ENCODE peak calls at places on chromosomes 16 and 17, in five cellular contexts. F is GM12878, X is IMR-90, U is K562, R is A549. B is an unnamed sample.

GRCh38 chr17:65005858-65006257 is 50.7 kb downstream of the GNA13 start:
- DNase-seq in F (no peak), X (no peak), U (no peak), R (no peak), B (no peak)

GRCh38 chr16:71242601-71243000 is 12.1 kb upstream of the HYDIN start:
- DNase-seq in F (no peak), X (no peak), U (no peak), R (no peak), B (no peak)

GRCh38 chr17:72603346-72604242 is 482.8 kb downstream of the SOX9 start:
- DNase-seq in F (no peak), X (peak; percentile 87), U (no peak), R (no peak), B (no peak)

GRCh38 chr17:41907185-41907556 is 11.6 kb downstream of the ACLY start:
- DNase-seq in F (no peak), X (peak; percentile 82), U (no peak), R (peak; percentile 67), B (no peak)

GRCh38 chr16:2710711-2711231 is 9.3 kb downstream of the PRSS27 start:
- DNase-seq in F (no peak), X (no peak), U (no peak), R (no peak), B (no peak)

GRCh38 chr17:50355701-50356341 is 9.9 kb downstream of the XYLT2 start:
- DNase-seq in F (no peak), X (no peak), U (no peak), R (no peak), B (no peak)

GRCh38 chr17:9564104-9564503 is 11.5 kb downstream of the STX8 start:
- DNase-seq in F (no peak), X (no peak), U (no peak), R (no peak), B (no peak)

GRCh38 chr17:43219001-43219400 is 7.3 kb downstream of the TMEM106A start:
- DNase-seq in F (no peak), X (no peak), U (no peak), R (no peak), B (no peak)

GRCh38 chr16:4803479-4804243 is 1.2 kb upstream of the ROGDI start:
- DNase-seq in F (no peak), X (no peak), U (no peak), R (no peak), B (no peak)

GRCh38 chr16:4801962-4802658 is at the start of gene ROGDI:
- DNase-seq in F (no peak), X (peak; percentile 12), U (peak; percentile 77), R (peak; percentile 51), B (peak; percentile 88)

GRCh38 chr16:4801051-4801961 is 1.1 kb downstream of the ROGDI start:
- DNase-seq in F (no peak), X (no peak), U (no peak), R (no peak), B (no peak)

GRCh38 chr16:4800290-4801041 is 2.0 kb downstream of the ROGDI start:
- DNase-seq in F (no peak), X (no peak), U (peak; percentile 44), R (no peak), B (no peak)

DNA sequence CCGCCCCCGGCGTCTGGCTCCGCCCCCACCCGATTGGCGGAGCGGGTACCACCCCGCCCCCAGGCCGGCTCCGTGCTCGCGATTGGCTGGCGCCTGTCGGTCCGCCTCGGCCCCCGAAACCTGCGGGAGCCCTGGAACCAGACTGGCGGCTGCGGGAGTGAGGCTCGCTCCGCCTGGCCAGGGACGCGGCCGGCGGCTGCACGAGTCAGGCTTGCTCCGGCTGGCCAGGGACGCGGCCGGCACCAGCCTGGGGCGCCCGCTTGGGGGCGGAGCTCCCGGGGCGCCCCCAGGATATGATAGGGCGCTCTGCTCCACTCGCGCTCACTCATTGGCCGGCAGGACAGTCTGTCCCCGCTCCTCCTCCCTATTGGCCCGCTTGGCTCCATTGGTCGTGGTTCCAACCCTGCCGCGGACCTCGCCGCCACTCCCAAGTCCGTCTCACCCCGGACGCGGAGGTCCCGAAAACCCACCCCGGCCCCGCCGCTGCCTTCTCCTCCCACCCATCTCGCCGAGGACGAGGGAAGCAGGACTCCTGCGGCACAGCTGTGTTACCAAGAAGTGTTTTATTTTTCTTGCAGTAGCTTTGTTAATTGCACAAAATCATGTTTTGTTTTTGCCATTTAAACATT is 340 bp upstream of the ROGDI start:
- DNase-seq in F (peak; percentile 47), X (peak; percentile 88), U (peak; percentile 96), R (peak; percentile 98), B (peak; percentile 97)
- H3K27ac ChIP-seq in F (peak overlapping the region; percentile 20), X (peak overlapping the region; percentile 59), U (peak overlapping the region; percentile 78), R (peak overlapping the region; percentile 72), B (peak overlapping the region; percentile 70)

GRCh38 chr17:36823850-36824677 is 113.2 kb upstream of the LHX1 start:
- DNase-seq in F (no peak), X (no peak), U (no peak), R (no peak), B (no peak)

GRCh38 chr17:36825113-36825955 is 111.9 kb upstream of the LHX1 start:
- DNase-seq in F (no peak), X (no peak), U (no peak), R (no peak), B (no peak)

GRCh38 chr17:36825956-36826350 is 111.3 kb upstream of the LHX1 start:
- DNase-seq in F (no peak), X (no peak), U (no peak), R (no peak), B (no peak)

GRCh38 chr17:36827056-36827455 is 110.2 kb upstream of the LHX1 start:
- DNase-seq in F (no peak), X (no peak), U (no peak), R (no peak), B (no peak)

GRCh38 chr17:36824678-36825091 is 112.6 kb upstream of the LHX1 start:
- DNase-seq in F (no peak), X (no peak), U (no peak), R (no peak), B (no peak)
- TF ChIP-seq RFX5 in F (no peak), X (no peak), U (no peak), R (no peak), B (no peak)

GRCh38 chr16:88014954-88015805 is 63.9 kb downstream of the BANP start:
- DNase-seq in F (no peak), X (no peak), U (no peak), R (no peak), B (no peak)
- H3K27ac ChIP-seq in F (no peak overlapping the region), X (peak overlapping the region; percentile 55), U (no peak overlapping the region), R (peak overlapping the region; percentile 25), B (no peak overlapping the region)

GRCh38 chr17:6377906-6378305 is 57.0 kb downstream of the AIPL1 start:
- DNase-seq in F (no peak), X (no peak), U (no peak), R (no peak), B (no peak)

GRCh38 chr17:6376901-6377300 is 58.0 kb downstream of the AIPL1 start:
- DNase-seq in F (no peak), X (no peak), U (no peak), R (no peak), B (no peak)

GRCh38 chr17:6374271-6374691 is 60.6 kb downstream of the AIPL1 start:
- DNase-seq in F (no peak), X (peak; percentile 13), U (no peak), R (no peak), B (no peak)

GRCh38 chr17:6374761-6375312 is 60.1 kb downstream of the AIPL1 start:
- DNase-seq in F (no peak), X (peak; percentile 61), U (no peak), R (peak; percentile 86), B (no peak)
- TF ChIP-seq RFX5 in F (no peak), X (no peak), U (no peak), R (no peak), B (no peak)

GRCh38 chr17:57379237-57380054 is 123.1 kb downstream of the MSI2 start:
- DNase-seq in F (no peak), X (peak; percentile 12), U (peak; percentile 89), R (no peak), B (no peak)

GRCh38 chr17:57380055-57380356 is 123.7 kb downstream of the MSI2 start:
- DNase-seq in F (no peak), X (no peak), U (peak; percentile 40), R (no peak), B (no peak)

GRCh38 chr17:57375770-57376181 is 119.5 kb downstream of the MSI2 start:
- DNase-seq in F (no peak), X (no peak), U (no peak), R (no peak), B (no peak)

GRCh38 chr17:57375040-57375769 is 118.9 kb downstream of the MSI2 start:
- DNase-seq in F (no peak), X (no peak), U (no peak), R (no peak), B (no peak)

DNA sequence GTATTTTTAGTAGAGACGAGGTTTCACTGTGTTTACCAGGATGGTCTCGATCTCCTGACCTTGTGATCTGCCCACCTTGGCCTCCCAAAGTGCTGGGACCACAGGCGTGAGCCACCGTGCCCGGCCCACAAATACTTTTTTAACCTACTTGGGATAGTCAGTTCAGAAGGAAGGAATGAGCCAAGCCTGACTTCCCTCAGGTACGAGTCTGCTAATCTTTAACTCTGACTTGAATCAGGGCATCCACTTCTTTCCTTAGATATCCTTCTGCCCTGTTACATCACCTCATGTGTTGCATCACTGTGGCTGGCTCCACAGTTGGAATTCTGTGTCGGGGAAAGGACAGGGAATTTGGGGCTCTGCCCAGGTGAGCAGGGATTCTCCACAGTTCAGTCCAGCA is 120.8 kb downstream of the MSI2 start:
- DNase-seq in F (no peak), X (no peak), U (no peak), R (peak; percentile 59), B (no peak)
- H3K27ac ChIP-seq in F (no peak overlapping the region), X (no peak overlapping the region), U (no peak overlapping the region), R (peak overlapping the region; percentile 70), B (no peak overlapping the region)

DNA sequence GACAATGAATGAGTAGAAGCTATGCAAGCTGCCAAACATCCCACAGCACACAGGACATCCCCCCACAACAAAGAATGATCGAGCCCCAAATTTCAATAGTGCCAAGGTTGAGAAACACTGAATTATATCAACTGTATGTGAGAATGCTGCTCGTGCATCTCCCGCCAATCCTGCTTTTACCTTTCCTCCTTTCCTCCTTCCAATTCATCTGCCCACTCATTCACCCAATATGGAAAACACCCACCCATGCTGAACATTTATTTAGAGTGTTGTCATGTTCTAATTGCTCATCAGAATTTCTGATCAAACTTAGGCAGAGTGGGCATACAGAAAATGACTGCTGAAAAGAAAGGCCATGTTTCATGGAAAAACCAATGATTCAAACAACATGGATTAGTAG is 183.0 kb downstream of the TMEM114 start:
- DNase-seq in F (no peak), X (no peak), U (no peak), R (no peak), B (no peak)
- TF ChIP-seq RFX5 in F (no peak), X (no peak), U (no peak), R (no peak), B (no peak)

DNA sequence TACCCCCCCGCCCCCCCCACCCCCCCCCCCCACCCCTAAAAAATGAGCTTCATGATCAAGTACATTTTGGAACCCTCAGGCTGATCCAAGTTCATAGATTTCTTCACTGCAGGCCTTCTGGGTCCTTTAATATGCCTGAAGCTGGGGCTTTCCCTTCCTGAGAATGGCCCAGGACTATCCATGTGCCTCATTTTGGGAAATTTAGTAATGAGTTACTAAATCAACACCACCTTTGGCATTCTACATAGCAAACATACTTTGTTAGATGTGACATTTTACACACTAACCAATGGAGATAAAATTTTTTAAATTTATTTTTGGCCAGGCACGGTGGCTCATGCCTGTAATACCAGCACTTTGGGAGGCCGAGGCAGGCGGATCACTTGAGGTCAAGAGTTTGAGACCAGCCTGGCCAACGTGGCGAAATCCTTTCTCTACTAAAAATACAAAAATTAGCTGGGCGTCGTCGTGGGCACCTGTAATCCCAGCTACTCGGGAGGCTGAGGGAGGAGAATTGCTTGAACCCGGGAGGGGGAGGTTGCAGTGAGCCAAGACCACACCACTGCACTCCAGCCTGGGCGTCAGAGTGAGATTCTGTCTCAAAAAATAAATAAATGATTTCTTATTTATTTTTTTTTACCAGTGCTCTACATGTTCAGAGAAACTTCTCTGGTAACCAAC is 14.0 kb downstream of the HERPUD1 start:
- DNase-seq in F (no peak), X (no peak), U (no peak), R (no peak), B (no peak)
- H3K27ac ChIP-seq in F (no peak overlapping the region), X (no peak overlapping the region), U (no peak overlapping the region), R (no peak overlapping the region), B (no peak overlapping the region)